ENCODE peak calls at places on chromosome 11, in four cellular contexts. U is H1, P is HepG2, F is HCT116. Z is an unnamed sample.

GRCh38 chr11:12727556-12728070 is 53.4 kb downstream of the TEAD1 start:
- DNase-seq in F (no peak), U (no peak), P (no peak), Z (no peak)

GRCh38 chr11:76236092-76237026 is 30.1 kb upstream of the WNT11 start:
- DNase-seq in P (no peak), F (peak), U (peak), Z (peak)

GRCh38 chr11:721347-721912 is 15.4 kb downstream of the EPS8L2 start:
- DNase-seq in F (no peak), P (no peak), U (no peak), Z (no peak)

GRCh38 chr11:103749158-103749557 is 287.3 kb upstream of the DDI1 start:
- DNase-seq in F (no peak), P (no peak), U (no peak), Z (no peak)

GRCh38 chr11:60485987-60486386 is 6.6 kb upstream of the MS4A12 start:
- DNase-seq in P (peak), U (peak), F (peak), Z (peak)

GRCh38 chr11:78163828-78164227 is 24.4 kb upstream of the ALG8 start:
- DNase-seq in F (no peak), U (no peak), P (no peak), Z (no peak)

GRCh38 chr11:68146010-68146540 is 24.9 kb upstream of the CHKA start:
- DNase-seq in P (peak), F (no peak), U (no peak), Z (no peak)

GRCh38 chr11:66689661-66690590 is 12.2 kb upstream of the RBM4B start:
- DNase-seq in F (no peak), P (no peak), U (no peak), Z (no peak)

GRCh38 chr11:114169321-114169749 is 109.8 kb downstream of the ZBTB16 start:
- DNase-seq in P (no peak), U (no peak), F (no peak), Z (no peak)

GRCh38 chr11:86395061-86395551 is 20.4 kb downstream of the CCDC81 start:
- DNase-seq in P (no peak), U (no peak), F (no peak), Z (no peak)

GRCh38 chr11:123560001-123560400 is 94.4 kb downstream of the SCN3B start:
- DNase-seq in F (no peak), U (no peak), P (no peak), Z (no peak)

GRCh38 chr11:133146697-133147306 is 385.5 kb downstream of the OPCML start:
- DNase-seq in U (no peak), P (no peak), F (no peak), Z (no peak)

GRCh38 chr11:121372671-121373429 is 79.3 kb upstream of the SORL1 start:
- DNase-seq in U (no peak), P (no peak), F (no peak), Z (no peak)

GRCh38 chr11:19332476-19332875 is 91.7 kb upstream of the E2F8 start:
- DNase-seq in F (no peak), P (no peak), U (no peak), Z (no peak)

GRCh38 chr11:121236115-121237001 is 56.2 kb upstream of the SC5D start:
- DNase-seq in F (no peak), U (no peak), P (no peak), Z (no peak)

GRCh38 chr11:66595245-66595904 is 2.4 kb downstream of the CCS start:
- DNase-seq in F (no peak), P (no peak), U (no peak), Z (peak)

GRCh38 chr11:72015511-72016061 is 16.9 kb downstream of the IL18BP start:
- DNase-seq in P (peak), F (no peak), U (no peak), Z (peak)

GRCh38 chr11:67300756-67301312 is 2.5 kb upstream of the SSH3 start:
- DNase-seq in U (no peak), P (no peak), F (no peak), Z (no peak)

GRCh38 chr11:67436459-67437081 is 912 bp downstream of the PTPRCAP start:
- DNase-seq in U (peak), P (no peak), F (no peak), Z (peak)

GRCh38 chr11:70637949-70638598 is 239.7 kb downstream of the CTTN start:
- DNase-seq in U (no peak), F (no peak), P (peak), Z (no peak)

GRCh38 chr11:77198440-77198849 is 70.4 kb downstream of the MYO7A start:
- DNase-seq in U (peak), P (peak), F (peak), Z (peak)

GRCh38 chr11:78753297-78753696 is 178.6 kb upstream of the NARS2 start:
- DNase-seq in U (no peak), F (no peak), P (no peak), Z (no peak)

GRCh38 chr11:1044160-1044559 is 7.6 kb upstream of the MUC6 start:
- DNase-seq in P (no peak), U (no peak), F (no peak), Z (no peak)

GRCh38 chr11:95154514-95154913 is 64.9 kb downstream of the ENDOD1 start:
- DNase-seq in F (peak), U (peak), P (peak), Z (peak)

GRCh38 chr11:134224710-134225662 is 515 bp downstream of the VPS26B start:
- DNase-seq in U (no peak), P (peak), F (no peak), Z (peak)

GRCh38 chr11:73384531-73384870 is 8.3 kb downstream of the RELT start:
- DNase-seq in U (no peak), F (no peak), P (no peak), Z (no peak)

GRCh38 chr11:73384127-73384441 is 7.9 kb downstream of the RELT start:
- DNase-seq in F (no peak), U (no peak), P (no peak), Z (no peak)

GRCh38 chr11:73386568-73386967 is 10.4 kb downstream of the RELT start:
- DNase-seq in F (no peak), P (no peak), U (no peak), Z (no peak)

GRCh38 chr11:73386026-73386425 is 9.8 kb downstream of the RELT start:
- DNase-seq in P (no peak), F (no peak), U (no peak), Z (peak)

GRCh38 chr11:73384871-73385692 is 8.9 kb downstream of the RELT start:
- DNase-seq in U (no peak), P (no peak), F (no peak), Z (peak)
- TF ChIP-seq FOSL1 in U (no peak), P (no peak), F (no peak), Z (no peak)

GRCh38 chr11:128447233-128447632 is 140.1 kb downstream of the ETS1 start:
- DNase-seq in P (no peak), U (no peak), F (no peak), Z (no peak)
- TF ChIP-seq CTCF in P (no peak), U (no peak), F (no peak), Z (no peak)

DNA sequence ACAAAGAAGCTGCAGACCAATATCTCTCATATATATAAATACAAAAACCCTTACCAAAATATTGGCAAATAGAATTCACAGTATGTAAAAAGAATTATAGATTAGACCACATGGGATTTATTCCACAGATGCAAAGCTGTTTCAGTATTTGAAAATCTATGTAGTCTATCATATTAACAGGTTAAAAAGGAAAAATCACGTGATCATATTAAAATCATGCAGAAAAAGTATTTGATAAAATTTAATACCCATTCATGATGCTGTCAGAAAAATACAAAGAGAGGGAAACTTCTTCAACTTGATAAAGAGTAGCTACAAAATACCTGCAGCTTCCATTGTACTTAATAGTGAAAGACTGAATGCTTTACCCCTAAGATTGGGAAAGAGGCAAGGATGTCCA is 67.2 kb upstream of the CD44 start:
- DNase-seq in U (no peak), F (no peak), P (no peak), Z (no peak)
- TF ChIP-seq RAD21 in U (no peak), F (no peak), P (no peak), Z (no peak)

GRCh38 chr11:64713781-64714363 is 9.1 kb downstream of the NRXN2 start:
- DNase-seq in P (no peak), U (peak), F (no peak), Z (no peak)

GRCh38 chr11:64714664-64715063 is 8.3 kb downstream of the NRXN2 start:
- DNase-seq in U (no peak), F (no peak), P (no peak), Z (no peak)

GRCh38 chr11:64711944-64712306 is 11.1 kb downstream of the NRXN2 start:
- DNase-seq in P (no peak), F (no peak), U (no peak), Z (peak)

GRCh38 chr11:64712430-64713030 is 10.5 kb downstream of the NRXN2 start:
- DNase-seq in U (no peak), P (no peak), F (no peak), Z (peak)

GRCh38 chr11:64713031-64713780 is 9.8 kb downstream of the NRXN2 start:
- DNase-seq in P (no peak), F (no peak), U (no peak), Z (peak)
- TF ChIP-seq FOSL1 in P (no peak), F (no peak), U (no peak), Z (no peak)